ENCODE peak calls at places on chromosomes 5 and 9, in six cellular contexts. E, T, G, A, P and U are unnamed samples.
A peak's percentile ranks its signal among the peaks of the same experiment; 100 is the strongest.

GRCh38 chr5:126851441-126852103 is 74.6 kb downstream of the LMNB1 start:
- DNase-seq in E (no peak), T (no peak), P (no peak), G (no peak), A (no peak), U (no peak)

GRCh38 chr5:66529182-66529581 is 67.0 kb upstream of the MAST4 start:
- DNase-seq in A (no peak), E (no peak), P (no peak), T (no peak), G (no peak), U (no peak)

GRCh38 chr5:144504929-144505578 is 334.4 kb downstream of the KCTD16 start:
- DNase-seq in E (no peak), P (no peak), G (no peak), T (no peak), A (no peak), U (no peak)

GRCh38 chr5:137034764-137035479 is 464.2 kb downstream of the SPOCK1 start:
- DNase-seq in G (no peak), P (no peak), E (no peak), T (no peak), A (no peak), U (no peak)

GRCh38 chr5:2123874-2124273 is 241.1 kb upstream of the IRX4 start:
- DNase-seq in E (no peak), G (no peak), T (no peak), A (no peak), P (no peak), U (no peak)

GRCh38 chr5:141402553-141403328 is at the start of gene PCDHGA9:
- DNase-seq in G (no peak), A (no peak), T (no peak), E (peak; percentile 38), P (no peak), U (no peak)

GRCh38 chr5:120532835-120533234 is 68.7 kb downstream of the PRR16 start:
- DNase-seq in P (no peak), T (no peak), A (peak; percentile 1), E (peak; percentile 57), G (no peak), U (peak; percentile 6)

GRCh38 chr9:88041447-88041846 is 67.1 kb upstream of the CDK20 start:
- DNase-seq in A (no peak), P (no peak), E (no peak), G (no peak), T (peak; percentile 4), U (peak; percentile 11)

GRCh38 chr9:136239963-136240330 is 5.7 kb downstream of the QSOX2 start:
- DNase-seq in A (no peak), G (no peak), P (peak; percentile 23), E (no peak), T (no peak), U (no peak)

GRCh38 chr9:136808075-136808780 is 480 bp downstream of the RABL6 start:
- DNase-seq in P (no peak), A (no peak), G (peak; percentile 25), T (no peak), E (peak; percentile 57), U (peak; percentile 39)

GRCh38 chr5:72612810-72613209 is 105.6 kb upstream of the ZNF366 start:
- DNase-seq in E (no peak), T (no peak), A (no peak), G (no peak), P (no peak), U (no peak)

GRCh38 chr9:129608561-129609481 is 12.1 kb downstream of the C9orf50 start:
- DNase-seq in T (no peak), A (peak; percentile 41), G (no peak), P (no peak), E (no peak), U (no peak)
- H3K4me3 ChIP-seq in T (no peak overlapping the region), A (peak overlapping the region; percentile 55), G (no peak overlapping the region), P (no peak overlapping the region), E (no peak overlapping the region), U (no peak overlapping the region)

DNA sequence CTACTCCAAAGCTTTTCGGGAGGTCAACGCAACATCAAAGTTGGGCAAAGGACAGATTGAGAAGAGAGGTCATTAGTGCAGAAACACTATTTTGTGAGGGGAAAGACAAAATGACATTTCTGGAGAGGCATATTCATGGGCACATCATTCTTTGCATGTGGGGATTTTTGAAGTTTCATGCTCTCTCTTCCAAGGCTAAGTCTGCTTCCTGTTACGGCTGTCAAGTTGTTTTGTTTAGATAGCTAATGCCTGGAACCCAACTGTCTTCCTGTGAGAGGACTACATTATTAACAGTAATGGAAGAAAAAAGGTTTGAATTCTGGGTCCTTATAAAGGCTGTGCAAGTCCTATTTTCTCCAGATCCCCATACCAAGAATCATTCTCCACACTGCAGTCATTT is 413.4 kb upstream of the ZNF462 start:
- DNase-seq in A (no peak), P (no peak), T (no peak), E (no peak), G (no peak), U (no peak)
- TF ChIP-seq MYC in A (no peak), P (no peak), T (no peak), E (no peak), G (no peak), U (no peak)

GRCh38 chr5:40409600-40409999 is 270.1 kb upstream of the PTGER4 start:
- DNase-seq in T (no peak), P (no peak), A (no peak), G (no peak), E (no peak), U (peak; percentile 96)

GRCh38 chr5:40406426-40407211 is 273.1 kb upstream of the PTGER4 start:
- DNase-seq in G (peak; percentile 59), T (peak; percentile 3), E (no peak), A (no peak), P (no peak), U (peak; percentile 86)

GRCh38 chr5:40410939-40411635 is 268.6 kb upstream of the PTGER4 start:
- DNase-seq in A (no peak), E (no peak), P (no peak), T (no peak), G (no peak), U (peak; percentile 80)

GRCh38 chr5:40413747-40414146 is 266.0 kb upstream of the PTGER4 start:
- DNase-seq in G (no peak), A (no peak), T (no peak), P (no peak), E (no peak), U (no peak)

DNA sequence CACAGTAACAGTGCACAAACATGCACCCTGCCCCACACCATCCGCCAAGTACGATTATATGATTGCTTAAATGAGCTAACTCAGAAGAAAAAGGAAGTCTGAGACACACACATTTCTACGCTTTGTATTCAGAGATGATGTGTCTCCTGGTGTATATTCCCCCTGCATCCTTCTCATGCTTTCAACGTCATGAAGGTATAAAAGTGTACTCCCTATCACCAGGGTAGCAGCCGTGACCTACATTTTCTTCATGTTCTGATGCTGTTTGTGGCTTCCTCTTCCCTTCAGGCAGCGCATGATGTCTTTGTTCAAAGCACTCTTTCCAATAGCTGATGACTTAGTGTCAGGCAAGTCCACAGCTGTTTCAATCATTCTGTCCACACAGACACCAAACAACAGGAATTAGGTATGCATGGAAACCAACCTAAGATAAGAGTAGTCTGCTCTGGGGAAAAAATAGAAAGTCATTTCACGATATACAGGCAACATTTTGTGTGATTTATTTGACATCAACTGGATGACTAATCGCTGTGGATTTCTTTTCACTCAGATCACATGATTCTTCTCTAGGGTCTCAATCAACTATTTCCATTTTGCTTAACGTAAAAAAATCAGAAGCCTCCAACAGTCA is 269.4 kb upstream of the PTGER4 start:
- DNase-seq in P (no peak), T (no peak), A (no peak), E (no peak), G (peak; percentile 97), U (peak; percentile 83)
- TF ChIP-seq POLR2A in P (no peak), T (no peak), A (no peak), E (no peak), G (peak; percentile 13), U (no peak)

GRCh38 chr5:132493821-132494220 is 3.2 kb upstream of the IRF1 start:
- DNase-seq in G (no peak), P (no peak), T (no peak), A (no peak), E (no peak), U (no peak)

GRCh38 chr5:132493241-132493640 is 2.7 kb upstream of the IRF1 start:
- DNase-seq in T (no peak), G (no peak), E (no peak), P (no peak), A (no peak), U (no peak)

GRCh38 chr5:132496631-132497487 is 6.3 kb upstream of the IRF1 start:
- DNase-seq in E (peak; percentile 91), A (peak; percentile 83), G (peak; percentile 86), P (no peak), T (peak; percentile 64), U (peak; percentile 84)

GRCh38 chr5:132495672-132496630 is 5.4 kb upstream of the IRF1 start:
- DNase-seq in G (peak; percentile 67), P (peak; percentile 72), E (peak; percentile 95), T (peak; percentile 87), A (peak; percentile 91), U (peak; percentile 98)

GRCh38 chr5:132495063-132495671 is 4.6 kb upstream of the IRF1 start:
- DNase-seq in A (no peak), G (no peak), E (no peak), T (no peak), P (no peak), U (no peak)
- H3K4me3 ChIP-seq in A (peak overlapping the region; percentile 56), G (peak overlapping the region; percentile 30), E (peak overlapping the region; percentile 72), T (peak overlapping the region; percentile 88), P (peak overlapping the region; percentile 85), U (peak overlapping the region; percentile 50)

DNA sequence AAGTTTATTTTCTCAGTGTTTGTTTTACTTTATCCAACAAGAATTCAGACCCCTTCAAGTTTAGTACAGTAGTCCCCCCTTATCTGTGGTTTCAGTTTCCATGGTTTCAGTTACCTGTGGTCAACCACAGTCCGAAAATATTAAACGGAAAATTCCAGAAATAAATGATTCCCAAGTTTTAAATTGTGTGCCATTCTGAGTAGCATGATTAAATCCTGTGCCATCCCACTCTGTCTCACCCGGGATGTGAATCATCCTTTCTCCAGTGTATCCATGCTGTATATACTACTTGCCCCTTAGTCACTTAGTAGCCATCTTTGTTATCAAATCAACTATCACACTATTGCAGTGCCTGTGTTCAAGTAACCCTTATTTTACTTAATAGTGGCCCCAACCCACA is 153.8 kb upstream of the RASA1 start:
- DNase-seq in G (no peak), P (no peak), T (no peak), A (no peak), E (no peak), U (no peak)
- TF ChIP-seq MYC in G (no peak), P (no peak), T (no peak), A (no peak), E (no peak), U (no peak)